ENCODE peak calls at places on chromosomes 3 and 15, in four cellular contexts. B is endodermal cell, Z is spleen, E is fibroblast of the aortic adventitia. F is an unnamed sample.

GRCh38 chr15:97995881-97996603 is 35.5 kb downstream of the ARRDC4 start:
- DNase-seq in B (peak; percentile 77), Z (no peak), E (peak; percentile 43), F (no peak)

GRCh38 chr15:52290329-52290728 is 5.3 kb downstream of the MYO5C start:
- DNase-seq in E (no peak), Z (no peak), B (no peak), F (no peak)

GRCh38 chr3:44065311-44065710 is 176.4 kb upstream of the TOPAZ1 start:
- DNase-seq in B (no peak), Z (no peak), E (peak; percentile 42), F (no peak)

GRCh38 chr3:31839144-31839917 is 141.7 kb downstream of the OSBPL10 start:
- DNase-seq in B (no peak), E (peak; percentile 22), Z (no peak), F (no peak)

GRCh38 chr3:136142592-136142991 is 53.5 kb downstream of the MSL2 start:
- DNase-seq in E (peak; percentile 83), B (peak; percentile 68), Z (no peak), F (peak; percentile 88)

GRCh38 chr15:74955796-74956647 is 550 bp downstream of the RPP25 start:
- DNase-seq in E (peak; percentile 60), B (peak; percentile 86), Z (peak; percentile 92), F (no peak)

GRCh38 chr3:156750191-156750873 is 75.8 kb upstream of the LEKR1 start:
- DNase-seq in E (peak; percentile 61), B (peak; percentile 70), Z (no peak), F (peak; percentile 51)

GRCh38 chr15:75195122-75195765 is 6.4 kb upstream of the C15orf39 start:
- DNase-seq in E (no peak), Z (peak; percentile 75), B (peak; percentile 94), F (no peak)

GRCh38 chr3:158103131-158103955 is 2.9 kb downstream of the SHOX2 start:
- DNase-seq in Z (peak; percentile 73), E (no peak), B (peak; percentile 79), F (no peak)

GRCh38 chr15:99564221-99565030 is 1.4 kb upstream of the MEF2A start:
- DNase-seq in E (peak; percentile 61), Z (no peak), B (peak; percentile 64), F (no peak)

GRCh38 chr3:148727242-148727641 is 29.5 kb downstream of the AGTR1 start:
- DNase-seq in Z (no peak), B (peak; percentile 84), E (no peak), F (no peak)

GRCh38 chr3:114608293-114608692 is 314.5 kb downstream of the TIGIT start:
- DNase-seq in B (no peak), Z (no peak), E (peak; percentile 90), F (peak; percentile 83)

GRCh38 chr3:114606336-114606735 is 312.5 kb downstream of the TIGIT start:
- DNase-seq in Z (no peak), E (no peak), B (no peak), F (no peak)

GRCh38 chr3:114615535-114616064 is 321.8 kb downstream of the TIGIT start:
- DNase-seq in B (no peak), E (no peak), Z (no peak), F (no peak)

DNA sequence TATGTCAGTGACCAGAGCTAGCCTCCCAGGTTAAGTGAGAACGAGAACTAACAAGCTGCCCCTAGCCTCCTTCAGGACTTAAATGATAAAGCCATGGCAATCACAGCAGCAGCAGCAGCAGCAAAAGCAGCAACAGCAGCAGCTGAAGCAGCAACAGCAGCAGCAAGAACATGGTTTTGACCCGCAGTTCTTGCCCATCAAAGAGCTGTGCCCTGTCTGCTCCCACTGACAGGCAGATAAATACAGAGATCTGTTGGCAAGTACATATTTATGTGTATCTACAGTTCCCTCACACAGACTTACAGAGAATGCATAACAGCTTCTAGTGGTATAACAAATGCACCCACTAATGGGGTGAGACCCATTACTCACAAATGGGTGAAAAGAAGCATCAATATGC is 316.1 kb downstream of the TIGIT start:
- DNase-seq in E (no peak), Z (no peak), B (peak; percentile 50), F (no peak)
- TF ChIP-seq CTCF in E (no peak), Z (no peak), B (no peak), F (no peak)

DNA sequence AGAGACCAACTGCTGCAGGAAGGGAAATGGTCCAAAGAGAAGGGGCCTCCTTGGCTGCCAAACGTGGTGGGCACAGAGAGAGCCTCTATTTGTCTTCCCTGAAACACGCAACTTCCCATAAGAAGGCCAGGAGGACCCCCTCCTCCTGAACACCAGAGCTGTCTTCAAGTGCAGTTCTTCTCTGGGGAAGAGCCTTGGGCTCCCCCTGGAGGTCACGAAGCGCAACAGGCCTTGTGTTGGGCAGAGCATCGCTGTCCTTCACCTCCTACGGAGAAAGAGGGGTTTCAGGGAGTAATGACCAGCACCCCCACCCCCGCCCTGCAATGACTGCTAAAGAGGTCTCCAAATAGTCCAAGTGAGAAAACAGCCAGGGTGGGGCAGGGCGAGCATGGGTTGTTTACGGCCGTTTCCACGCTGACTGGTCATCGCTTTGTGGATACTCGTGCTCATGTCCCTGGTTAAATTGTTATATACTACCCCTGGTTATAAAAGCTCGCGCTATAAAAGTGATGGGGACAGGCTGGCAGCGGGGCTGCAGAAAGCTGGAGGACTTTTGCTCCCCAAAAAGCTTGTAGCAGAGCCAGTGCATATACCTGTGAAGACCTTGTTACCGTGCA is 397.5 kb upstream of the ATP10A start:
- DNase-seq in B (peak; percentile 87), Z (no peak), E (peak; percentile 26), F (no peak)
- TF ChIP-seq CTCF in B (peak; percentile 93), Z (peak; percentile 76), E (peak; percentile 63), F (peak; percentile 89)

GRCh38 chr3:108124337-108125150 is 33.7 kb upstream of the CD47 start:
- DNase-seq in B (peak; percentile 49), E (no peak), Z (no peak), F (no peak)
- TF ChIP-seq CTCF in B (no peak), E (no peak), Z (peak; percentile 23), F (no peak)

GRCh38 chr3:138097192-138097829 is 18.1 kb downstream of the DZIP1L start:
- DNase-seq in B (peak; percentile 87), E (no peak), Z (no peak), F (no peak)
- TF ChIP-seq CTCF in B (peak; percentile 76), E (peak; percentile 60), Z (no peak), F (peak; percentile 68)

DNA sequence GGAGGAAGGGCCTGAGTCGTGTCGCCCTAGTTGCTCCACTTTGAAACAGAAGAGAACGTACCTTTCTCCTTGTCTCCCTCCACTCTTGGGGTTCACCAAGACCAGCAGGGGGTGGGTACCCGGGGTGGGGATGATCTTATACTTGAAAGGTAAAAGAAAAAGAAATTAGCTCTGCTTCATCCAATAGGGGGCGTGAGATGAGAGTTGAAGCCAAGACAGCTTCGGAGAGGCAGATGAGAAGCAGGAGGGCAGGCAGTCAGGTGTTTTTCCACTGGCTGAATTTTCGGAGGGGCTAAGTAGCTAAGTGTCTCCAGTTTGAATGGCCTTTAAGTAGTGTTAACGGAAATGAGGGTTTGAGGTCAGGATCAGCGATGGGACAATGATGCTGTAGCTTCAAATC is 100.4 kb downstream of the DGKG start:
- DNase-seq in B (peak; percentile 76), Z (no peak), E (no peak), F (no peak)
- TF ChIP-seq CTCF in B (peak; percentile 74), Z (no peak), E (peak; percentile 12), F (peak; percentile 62)

F was measured in HFFc6.